ENCODE peak calls at places on chromosomes 16 and 17, in four cellular contexts. F is tibial nerve, S is stomach, K is SK-N-SH. Q is an unnamed sample.

GRCh38 chr16:86502856-86503748 is 7.2 kb upstream of the FOXF1 start:
- DNase-seq in S (no peak), F (no peak), K (no peak), Q (no peak)

GRCh38 chr17:10304758-10305300 is 68.0 kb downstream of the MYH13 start:
- DNase-seq in S (no peak), F (no peak), K (no peak), Q (no peak)

GRCh38 chr17:7258731-7259554 is 3.3 kb downstream of the CLDN7 start:
- DNase-seq in S (no peak), K (no peak), F (no peak), Q (peak)

GRCh38 chr16:14280541-14280940 is 209.4 kb downstream of the MRTFB start:
- DNase-seq in S (no peak), F (no peak), K (no peak), Q (no peak)

GRCh38 chr17:3804503-3804931 is 3.5 kb upstream of the ITGAE start:
- DNase-seq in K (no peak), F (no peak), S (no peak), Q (no peak)

GRCh38 chr17:83202002-83203000 is 122.9 kb downstream of the METRNL start:
- DNase-seq in K (no peak), S (peak), F (peak), Q (peak)

GRCh38 chr17:3539881-3540540 is 17.6 kb downstream of the TRPV3 start:
- DNase-seq in F (no peak), S (no peak), K (no peak), Q (no peak)

GRCh38 chr17:32504166-32504990 is 17.6 kb downstream of the CDK5R1 start:
- DNase-seq in F (no peak), S (no peak), K (no peak), Q (no peak)

GRCh38 chr16:3974751-3975150 is 94.2 kb upstream of the CREBBP start:
- DNase-seq in F (no peak), K (no peak), S (no peak), Q (no peak)

GRCh38 chr17:69874220-69874670 is 200.8 kb upstream of the KCNJ16 start:
- DNase-seq in S (no peak), K (no peak), F (no peak), Q (no peak)

GRCh38 chr16:72442381-72443158 is 270.6 kb upstream of the PMFBP1 start:
- DNase-seq in K (no peak), F (no peak), S (no peak), Q (no peak)

GRCh38 chr16:58814348-58814801 is 80.3 kb upstream of the GOT2 start:
- DNase-seq in K (peak), S (peak), F (no peak), Q (peak)

GRCh38 chr16:17488506-17488905 is 17.7 kb upstream of the XYLT1 start:
- DNase-seq in S (no peak), K (no peak), F (no peak), Q (no peak)

GRCh38 chr17:64653325-64653984 is 8.7 kb downstream of the SMURF2 start:
- DNase-seq in K (no peak), F (no peak), S (no peak), Q (no peak)

GRCh38 chr17:15363702-15364101 is 22.3 kb upstream of the TEKT3 start:
- DNase-seq in K (no peak), S (no peak), F (no peak), Q (no peak)

GRCh38 chr17:18904482-18904881 is 46.6 kb downstream of the PRPSAP2 start:
- DNase-seq in F (no peak), K (no peak), S (no peak), Q (no peak)

GRCh38 chr17:13385481-13385907 is 216.2 kb downstream of the HS3ST3A1 start:
- DNase-seq in F (no peak), S (no peak), K (no peak), Q (no peak)

GRCh38 chr16:66948034-66948821 is 12.8 kb upstream of the CES3 start:
- DNase-seq in K (no peak), S (peak), F (no peak), Q (peak)

DNA sequence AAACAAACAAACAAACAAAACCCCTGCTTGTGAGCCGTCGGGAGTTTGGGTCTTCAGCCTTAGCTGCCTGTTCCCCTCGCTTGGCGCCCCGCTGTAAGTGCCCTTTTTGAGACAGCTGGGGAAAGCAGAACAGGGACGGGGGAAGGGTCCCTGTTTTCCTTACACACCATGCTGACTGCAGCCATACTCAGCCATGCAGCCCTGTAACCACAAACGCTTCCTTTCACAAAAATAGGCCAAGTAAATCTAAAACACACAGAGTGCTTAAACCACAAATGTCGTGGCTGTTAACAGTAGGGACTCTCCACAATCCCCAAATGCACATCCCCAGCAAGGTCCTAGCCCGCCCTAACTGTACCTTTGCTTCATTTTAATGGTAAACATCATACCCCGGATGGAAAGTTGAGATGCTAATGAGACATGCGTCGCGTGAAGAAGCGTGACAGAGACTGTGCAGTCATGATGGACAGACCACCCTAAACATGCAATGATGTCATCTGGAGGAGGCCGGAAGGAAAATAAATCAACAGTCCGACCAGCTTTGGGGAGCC is 129.9 kb downstream of the MGAT5B start:
- DNase-seq in S (no peak), F (no peak), K (peak), Q (peak)
- TF ChIP-seq EP300 in S (no peak), F (no peak), K (no peak), Q (no peak)

GRCh38 chr17:29777663-29778062 is 152.4 kb downstream of the SSH2 start:
- DNase-seq in F (no peak), K (no peak), S (no peak), Q (no peak)
- H3K27ac ChIP-seq in F (no peak), K (peak), S (no peak), Q (no peak)

DNA sequence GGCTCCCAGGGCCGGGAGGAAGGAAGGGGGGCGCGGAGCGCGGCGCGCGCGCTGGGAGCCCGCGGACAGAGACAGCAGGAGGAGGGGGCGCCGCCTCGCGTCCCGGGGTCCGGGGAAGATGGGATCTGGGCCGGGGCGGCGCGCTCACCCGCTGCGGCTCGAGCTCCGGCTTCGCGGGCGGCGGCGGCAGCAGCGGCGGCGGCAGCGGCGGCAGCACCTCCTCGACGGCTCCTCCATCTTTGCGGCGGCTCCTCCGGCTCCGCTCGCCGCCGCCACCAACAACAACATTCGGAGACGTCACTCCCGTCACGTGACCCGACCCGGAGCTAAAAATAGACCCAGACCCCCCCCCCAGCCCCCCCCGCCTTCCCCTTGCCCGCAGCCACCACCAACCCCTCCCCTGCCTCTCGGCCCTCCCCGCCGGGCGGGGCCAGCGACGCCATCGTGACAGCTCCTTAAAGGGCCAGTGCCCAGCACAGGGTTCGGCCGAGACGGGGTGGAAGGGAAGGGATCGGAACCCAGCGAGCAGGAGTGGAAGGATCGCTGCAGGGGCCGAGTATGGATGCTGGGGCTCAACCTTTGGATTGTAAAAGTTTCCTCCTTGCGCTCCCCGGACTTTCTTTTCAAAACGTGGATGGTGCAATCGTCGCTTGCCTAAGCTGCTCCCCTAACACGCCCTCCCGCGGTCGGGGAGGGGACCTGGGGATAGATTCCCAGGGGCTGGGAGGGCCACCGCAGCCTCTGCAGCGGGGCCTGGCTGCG is at the start of gene HDAC5:
- DNase-seq in S (peak), F (peak), K (peak), Q (peak)
- TF ChIP-seq EP300 in S (no peak), F (peak), K (no peak), Q (no peak)

GRCh38 chr17:75088902-75089417 is 1.2 kb downstream of the SLC16A5 start:
- DNase-seq in F (no peak), S (peak), K (no peak), Q (peak)
- H3K27ac ChIP-seq in F (peak), S (peak), K (no peak), Q (peak)

DNA sequence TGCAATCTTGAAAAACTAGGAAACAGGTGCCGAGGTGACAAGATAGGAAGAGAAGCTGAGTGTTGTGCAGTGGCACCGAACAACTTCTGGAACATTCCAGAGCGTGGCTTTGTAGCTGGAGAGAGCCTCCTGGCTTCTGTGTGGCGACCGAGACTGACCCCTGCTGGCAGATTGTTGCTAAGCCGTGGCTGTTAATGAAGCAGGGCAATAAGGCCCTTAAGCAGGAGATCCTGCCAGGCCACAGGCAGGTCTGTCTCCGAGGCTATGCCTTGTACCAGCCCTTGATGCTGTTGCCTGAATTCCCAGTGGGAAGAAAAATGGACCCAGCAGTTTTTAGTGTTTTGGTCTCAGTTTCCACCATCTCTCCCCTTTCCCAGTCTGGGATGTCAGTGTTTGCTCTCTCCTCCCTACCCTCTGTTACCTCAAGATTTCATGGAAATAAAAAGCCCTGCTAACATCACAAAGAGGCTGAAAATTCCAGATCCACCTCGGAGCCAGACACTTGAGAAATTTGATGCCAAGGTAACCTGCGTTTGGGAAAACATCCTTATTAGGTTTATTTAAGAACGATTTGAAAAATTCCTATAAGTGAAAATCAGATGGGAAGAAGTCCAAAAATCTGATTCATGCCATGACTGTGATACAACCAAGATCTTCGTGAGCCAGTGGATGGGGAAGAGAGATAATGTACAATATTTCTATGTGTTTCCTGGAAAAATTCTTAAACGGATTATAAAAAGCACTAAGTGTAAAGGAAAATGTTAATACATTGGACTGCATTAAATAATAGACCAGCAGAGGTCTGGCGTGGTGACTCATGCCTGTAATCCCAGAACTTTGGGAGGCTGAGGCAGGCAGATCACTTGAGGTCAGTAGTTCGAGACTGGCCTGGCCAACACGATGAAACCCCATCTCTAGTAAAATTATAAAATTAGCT is 265.1 kb downstream of the PRKCA start:
- DNase-seq in S (peak), F (peak), K (peak), Q (peak)
- TF ChIP-seq EP300 in S (no peak), F (peak), K (peak), Q (no peak)